ENCODE peak calls at places on chromosomes 3 and 15, in ten cellular contexts. O is suprapubic skin, Q is ovary, E is body of pancreas, A is testis, X is adrenal gland, F is esophagus muscularis mucosa, K is IMR-90, W is stomach, H is HepG2. B is an unnamed sample.

GRCh38 chr15:70478251-70478990 is 284.9 kb downstream of the UACA start:
- DNase-seq in A (no peak), E (no peak), Q (no peak), K (no peak), F (no peak), W (no peak), H (no peak), O (no peak), X (no peak), B (peak; percentile 85)

GRCh38 chr3:44109997-44110396 is 131.7 kb upstream of the TOPAZ1 start:
- DNase-seq in W (no peak), Q (no peak), H (no peak), F (no peak), X (no peak), K (no peak), O (no peak), A (no peak), E (no peak), B (no peak)

GRCh38 chr15:80455668-80456442 is 51.7 kb downstream of the ARNT2 start:
- DNase-seq in W (peak; percentile 56), K (peak; percentile 97), F (no peak), E (peak; percentile 62), A (peak; percentile 75), H (peak; percentile 44), O (no peak), X (peak; percentile 52), Q (peak; percentile 57), B (no peak)

GRCh38 chr3:167406876-167407492 is 26.9 kb upstream of the ZBBX start:
- DNase-seq in F (no peak), H (peak; percentile 56), Q (no peak), K (peak; percentile 15), O (no peak), A (peak; percentile 57), X (peak; percentile 55), W (peak; percentile 31), E (peak; percentile 70), B (no peak)

GRCh38 chr15:64166104-64166890 is 3.5 kb upstream of the PPIB start:
- DNase-seq in O (no peak), X (no peak), K (peak; percentile 35), Q (no peak), E (no peak), F (no peak), A (no peak), H (no peak), W (no peak), B (no peak)

GRCh38 chr3:8839607-8840325 is 70.4 kb upstream of the OXTR start:
- DNase-seq in A (no peak), X (no peak), O (no peak), F (no peak), H (no peak), E (no peak), K (peak; percentile 38), W (no peak), Q (no peak), B (no peak)

GRCh38 chr15:47027322-47027946 is 689.9 kb upstream of the SEMA6D start:
- DNase-seq in A (no peak), F (no peak), E (no peak), Q (no peak), H (no peak), K (no peak), W (no peak), X (no peak), O (no peak), B (no peak)

GRCh38 chr3:187919018-187919417 is 173.8 kb upstream of the BCL6 start:
- DNase-seq in Q (no peak), E (no peak), F (no peak), K (no peak), X (no peak), W (no peak), O (no peak), A (no peak), H (no peak), B (no peak)

GRCh38 chr15:48803877-48804276 is 7.0 kb downstream of the CEP152 start:
- DNase-seq in A (no peak), F (no peak), O (no peak), Q (no peak), E (peak; percentile 15), X (no peak), W (no peak), K (no peak), H (no peak), B (no peak)

GRCh38 chr3:71168043-71168720 is 415.3 kb downstream of the FOXP1 start:
- DNase-seq in A (no peak), F (no peak), K (peak; percentile 87), Q (no peak), O (no peak), H (no peak), W (no peak), E (no peak), X (no peak), B (no peak)

GRCh38 chr3:112675349-112675748 is 34.4 kb upstream of the CCDC80 start:
- DNase-seq in A (no peak), H (no peak), O (no peak), X (no peak), E (no peak), W (no peak), Q (no peak), K (no peak), F (no peak), B (no peak)

GRCh38 chr3:77620009-77620408 is 580.1 kb downstream of the ROBO2 start:
- DNase-seq in X (no peak), O (no peak), F (no peak), W (no peak), K (peak; percentile 24), E (no peak), A (no peak), H (no peak), Q (no peak), B (no peak)

GRCh38 chr3:159830523-159831151 is 158.0 kb upstream of the IL12A start:
- DNase-seq in H (no peak), K (peak; percentile 52), Q (no peak), X (no peak), A (no peak), F (no peak), O (no peak), E (no peak), W (no peak), B (no peak)

GRCh38 chr15:84598993-84599392 is 1.8 kb upstream of the ZSCAN2 start:
- DNase-seq in A (peak; percentile 63), W (peak; percentile 37), F (no peak), E (peak; percentile 37), X (peak; percentile 58), H (peak; percentile 65), Q (peak; percentile 29), K (peak; percentile 66), O (no peak), B (no peak)

DNA sequence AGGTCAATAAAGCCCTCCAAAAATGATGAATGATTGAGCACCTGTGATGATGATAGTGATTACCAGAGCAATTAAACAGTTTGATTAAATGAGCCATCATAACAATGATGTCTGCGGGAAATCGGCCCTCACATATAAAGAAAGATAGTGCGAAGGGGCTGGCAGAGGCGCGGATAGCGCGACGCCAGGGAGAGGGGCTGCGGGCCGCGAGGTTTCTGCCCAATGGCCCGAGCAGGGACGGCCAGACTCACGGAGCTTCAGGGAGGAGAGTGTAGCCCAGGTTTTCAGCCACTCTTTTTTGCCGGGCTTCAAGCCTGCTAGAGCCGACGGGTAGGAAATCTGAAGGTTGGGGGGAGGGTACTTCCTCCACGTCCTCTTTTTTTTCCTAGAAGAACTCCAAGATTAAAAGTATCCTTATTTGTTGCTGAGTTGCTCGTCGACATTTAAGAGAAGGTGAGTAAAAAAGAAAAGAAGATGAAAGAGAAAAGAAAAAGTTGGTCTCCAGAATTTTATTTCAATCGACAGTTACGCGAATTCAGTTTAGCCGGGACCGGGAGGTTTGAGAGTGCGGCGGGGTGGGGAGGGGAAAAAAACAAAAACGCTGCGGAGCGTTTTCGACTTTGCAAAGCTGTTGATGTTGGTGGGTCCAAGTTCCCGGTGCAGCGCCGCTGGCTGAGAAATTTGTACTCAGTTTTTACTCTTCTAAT is 2.1 kb upstream of the MEIS2 start:
- DNase-seq in A (peak; percentile 37), Q (no peak), X (peak; percentile 47), F (no peak), E (no peak), H (no peak), K (peak; percentile 33), O (no peak), W (no peak), B (peak; percentile 49)
- H3K27me3 ChIP-seq in A (no peaks in the 10 kb centered on the region), Q (no peaks in the 10 kb centered on the region), X (no peaks in the 10 kb centered on the region), F (peaks cover 4% of the 10 kb centered on the region), E (no peaks in the 10 kb centered on the region), H (no peaks in the 10 kb centered on the region), K (no peaks in the 10 kb centered on the region), O (peaks cover 35% of the 10 kb centered on the region), W (peaks cover 7% of the 10 kb centered on the region), B (no peaks in the 10 kb centered on the region)

GRCh38 chr3:127585163-127585812 is 5.2 kb downstream of the TPRA1 start:
- DNase-seq in X (no peak), W (no peak), H (no peak), E (no peak), F (no peak), K (peak; percentile 54), O (no peak), Q (no peak), A (no peak), B (no peak)
- H3K4me1 ChIP-seq in X (peaks cover 43% of the 10 kb centered on the region), W (peaks cover 63% of the 10 kb centered on the region), H (peaks cover 23% of the 10 kb centered on the region), E (peaks cover 44% of the 10 kb centered on the region), F (peaks cover 52% of the 10 kb centered on the region), K (peaks cover 15% of the 10 kb centered on the region), O (peaks cover 50% of the 10 kb centered on the region), Q (peaks cover 15% of the 10 kb centered on the region), A (peaks cover 26% of the 10 kb centered on the region), B (peaks cover 53% of the 10 kb centered on the region)

GRCh38 chr3:58287354-58287753 is 18.7 kb upstream of the RPP14 start:
- DNase-seq in E (no peak), H (no peak), W (no peak), K (no peak), A (peak; percentile 29), Q (no peak), O (no peak), X (no peak), F (no peak), B (no peak)
- TF ChIP-seq POLR2A in E (no peak), H (no peak), W (no peak), K (no peak), A (no peak), Q (no peak), O (no peak), X (no peak), F (no peak), B (no peak)

GRCh38 chr15:74128785-74129350 is 1.5 kb upstream of the ISLR2 start:
- DNase-seq in W (no peak), A (no peak), X (no peak), F (no peak), E (no peak), O (no peak), Q (no peak), K (no peak), H (no peak), B (peak; percentile 59)

GRCh38 chr15:74130849-74131617 is 647 bp downstream of the ISLR2 start:
- DNase-seq in W (no peak), E (no peak), K (no peak), X (no peak), A (no peak), H (no peak), Q (no peak), O (no peak), F (no peak), B (no peak)

GRCh38 chr15:74131618-74132191 is 1.3 kb downstream of the ISLR2 start:
- DNase-seq in E (no peak), A (no peak), H (no peak), X (no peak), W (no peak), F (no peak), K (no peak), Q (no peak), O (no peak), B (no peak)

GRCh38 chr15:74129411-74130088 is 836 bp upstream of the ISLR2 start:
- DNase-seq in X (no peak), E (no peak), A (no peak), K (no peak), F (no peak), O (no peak), W (no peak), Q (no peak), H (no peak), B (peak; percentile 57)

GRCh38 chr15:74130089-74130848 is at the start of gene ISLR2:
- DNase-seq in O (no peak), F (no peak), Q (no peak), K (no peak), W (no peak), E (no peak), H (no peak), X (no peak), A (no peak), B (no peak)
- H3K27me3 ChIP-seq in O (peaks cover 90% of the 10 kb centered on the region), F (peaks cover 75% of the 10 kb centered on the region), Q (peaks cover 4% of the 10 kb centered on the region), K (peaks cover 90% of the 10 kb centered on the region), W (peaks cover 95% of the 10 kb centered on the region), E (peaks cover 49% of the 10 kb centered on the region), H (peaks cover 54% of the 10 kb centered on the region), X (peaks cover 72% of the 10 kb centered on the region), A (no peaks in the 10 kb centered on the region), B (peaks cover 3% of the 10 kb centered on the region)

B was measured in spleen.